ENCODE peak calls at places on chromosomes 16 and 17, in nine cellular contexts. T is heart left ventricle, O is spleen, K is lower leg skin, H is stomach, P is prostate gland, Z is uterus, B is ovary, S is A549. Y is an unnamed sample.

GRCh38 chr17:75301031-75301430 is 11.8 kb upstream of the SLC25A19 start:
- DNase-seq in T (no peak), O (no peak), K (no peak), H (no peak), P (no peak), Z (no peak), B (no peak), S (no peak), Y (no peak)

GRCh38 chr17:15377608-15378007 is 36.2 kb upstream of the TEKT3 start:
- DNase-seq in T (no peak), O (no peak), K (no peak), H (no peak), P (no peak), Z (no peak), B (no peak), S (no peak), Y (no peak)

GRCh38 chr16:546909-547770 is 13.1 kb upstream of the PRR35 start:
- DNase-seq in T (peak; percentile 85), O (peak; percentile 94), K (no peak), H (peak; percentile 78), P (peak; percentile 77), Z (peak; percentile 64), B (peak; percentile 95), S (no peak), Y (no peak)

GRCh38 chr17:55513885-55514590 is 2.8 kb upstream of the SMIM36 start:
- DNase-seq in T (no peak), O (no peak), K (peak; percentile 89), H (peak; percentile 76), P (peak; percentile 73), Z (peak; percentile 62), B (peak; percentile 58), S (peak; percentile 61), Y (no peak)

GRCh38 chr16:80337786-80338185 is 203.0 kb upstream of the DYNLRB2 start:
- DNase-seq in T (no peak), O (no peak), K (no peak), H (no peak), P (no peak), Z (no peak), B (no peak), S (no peak), Y (no peak)

GRCh38 chr17:76104140-76104895 is 731 bp upstream of the EXOC7 start:
- DNase-seq in T (no peak), O (peak; percentile 80), K (no peak), H (no peak), P (no peak), Z (no peak), B (no peak), S (no peak), Y (no peak)

GRCh38 chr17:80793851-80794267 is 197.8 kb upstream of the CHMP6 start:
- DNase-seq in T (no peak), O (no peak), K (no peak), H (no peak), P (no peak), Z (no peak), B (no peak), S (no peak), Y (no peak)

GRCh38 chr16:920722-921121 is 50.1 kb downstream of the LMF1 start:
- DNase-seq in T (peak; percentile 71), O (peak; percentile 79), K (no peak), H (no peak), P (no peak), Z (peak; percentile 28), B (no peak), S (no peak), Y (no peak)

GRCh38 chr16:30494028-30494427 is 21.5 kb downstream of the ITGAL start:
- DNase-seq in T (no peak), O (no peak), K (no peak), H (no peak), P (no peak), Z (no peak), B (no peak), S (no peak), Y (no peak)

GRCh38 chr17:1718362-1719165 is 5.9 kb upstream of the WDR81 start:
- DNase-seq in T (no peak), O (peak; percentile 84), K (peak; percentile 87), H (no peak), P (no peak), Z (peak; percentile 32), B (peak; percentile 58), S (no peak), Y (no peak)

GRCh38 chr16:8572919-8573724 is 17.2 kb downstream of the TMEM114 start:
- DNase-seq in T (no peak), O (no peak), K (peak; percentile 78), H (no peak), P (no peak), Z (no peak), B (no peak), S (peak; percentile 38), Y (no peak)

GRCh38 chr17:65559802-65560627 is 1.4 kb downstream of the AXIN2 start:
- DNase-seq in T (peak; percentile 66), O (peak; percentile 84), K (peak; percentile 92), H (peak; percentile 30), P (peak; percentile 40), Z (peak; percentile 49), B (peak; percentile 77), S (peak; percentile 67), Y (no peak)

GRCh38 chr16:22004321-22004720 is 3.4 kb upstream of the PDZD9 start:
- DNase-seq in T (no peak), O (no peak), K (no peak), H (no peak), P (no peak), Z (no peak), B (no peak), S (no peak), Y (no peak)

GRCh38 chr17:62134397-62134796 is 69.3 kb upstream of the MED13 start:
- DNase-seq in T (no peak), O (no peak), K (no peak), H (no peak), P (no peak), Z (no peak), B (no peak), S (no peak), Y (no peak)

GRCh38 chr17:28534740-28535375 is 17.6 kb downstream of the UNC119 start:
- DNase-seq in T (no peak), O (no peak), K (no peak), H (no peak), P (no peak), Z (no peak), B (no peak), S (no peak), Y (no peak)

GRCh38 chr16:2692948-2693651 is 10.8 kb downstream of the KCTD5 start:
- DNase-seq in T (peak; percentile 57), O (no peak), K (no peak), H (peak; percentile 48), P (no peak), Z (no peak), B (peak; percentile 76), S (no peak), Y (no peak)

GRCh38 chr16:69921125-69921524 is 30.0 kb upstream of the CLEC18A start:
- DNase-seq in T (no peak), O (no peak), K (no peak), H (no peak), P (no peak), Z (no peak), B (no peak), S (no peak), Y (no peak)
- TF ChIP-seq POLR2A in T (no peak), O (no peak), K (no peak), H (no peak), P (no peak), Z (no peak), B (no peak), S (no peak), Y (no peak)

DNA sequence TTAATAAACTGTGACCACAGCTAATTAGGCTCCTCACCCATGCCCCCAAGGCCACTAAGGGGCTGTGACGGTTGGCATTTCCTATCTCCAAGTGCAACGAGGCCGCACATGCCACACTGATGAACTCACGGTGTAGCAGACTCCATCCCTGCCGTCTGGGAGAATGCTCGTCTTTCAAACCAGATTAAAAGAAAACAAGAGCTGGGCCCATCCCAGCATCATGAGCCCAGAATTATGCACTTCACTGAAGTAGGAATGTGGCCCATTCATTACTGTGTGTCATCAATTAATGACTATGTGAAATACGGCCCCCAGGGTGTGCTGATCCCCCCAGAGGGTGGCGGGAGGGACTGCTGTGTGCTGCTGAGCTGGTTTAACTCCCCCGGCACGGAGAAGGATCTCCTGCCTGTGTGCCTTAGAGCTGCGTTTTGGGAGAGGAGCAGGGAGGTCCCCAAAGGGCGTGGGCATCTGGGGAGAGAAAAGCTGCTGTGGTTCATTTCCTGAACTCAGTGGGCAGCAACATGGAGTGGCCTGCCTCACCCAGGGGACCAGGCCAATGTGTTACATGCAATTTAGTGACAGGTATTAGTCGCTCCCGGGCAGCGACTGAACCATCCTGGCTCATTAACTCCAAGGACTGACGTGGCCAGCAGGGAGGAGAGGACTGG is 194.5 kb downstream of the FOXL1 start:
- DNase-seq in T (no peak), O (peak; percentile 30), K (no peak), H (no peak), P (no peak), Z (no peak), B (no peak), S (no peak), Y (peak; percentile 41)
- TF ChIP-seq POLR2A in T (no peak), O (no peak), K (no peak), H (no peak), P (no peak), Z (no peak), B (no peak), S (no peak), Y (no peak)

DNA sequence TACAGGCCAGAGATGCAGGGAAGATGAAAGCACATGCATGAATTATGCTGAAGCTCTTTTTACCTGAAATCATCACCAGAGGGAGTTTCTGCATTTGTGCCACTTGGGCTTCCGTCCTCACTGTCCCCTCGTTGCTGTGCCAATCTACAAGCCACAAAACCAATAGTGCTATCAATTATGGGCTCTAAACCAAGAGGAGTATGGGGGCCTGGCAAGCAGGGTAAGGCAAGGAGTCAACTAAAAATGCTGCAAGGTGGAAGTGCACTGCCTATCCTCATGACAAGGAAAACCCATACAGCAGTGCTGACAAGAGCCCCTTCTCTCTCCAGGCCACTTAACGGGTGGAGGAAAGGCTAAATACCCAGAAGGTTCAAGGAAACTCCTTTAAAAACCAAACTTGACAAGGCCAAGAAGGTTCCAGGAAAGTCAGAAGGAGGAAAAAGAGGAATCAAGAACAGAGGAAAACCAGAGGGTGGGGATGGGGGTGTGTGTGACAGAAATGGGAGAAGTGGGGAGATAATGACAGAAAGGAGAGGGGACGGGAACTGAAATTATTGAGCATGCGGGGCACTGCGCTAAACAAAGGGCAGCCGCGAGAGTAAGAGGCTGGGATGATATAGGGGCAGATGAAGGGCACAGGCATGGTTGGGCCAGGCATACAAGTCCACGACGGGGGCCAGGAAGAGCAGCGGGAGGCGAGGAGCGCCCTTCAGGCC is 674 bp downstream of the C17orf75 start:
- DNase-seq in T (no peak), O (no peak), K (peak; percentile 66), H (no peak), P (no peak), Z (no peak), B (no peak), S (no peak), Y (no peak)
- TF ChIP-seq POLR2A in T (no peak), O (no peak), K (no peak), H (no peak), P (no peak), Z (no peak), B (no peak), S (no peak), Y (no peak)

DNA sequence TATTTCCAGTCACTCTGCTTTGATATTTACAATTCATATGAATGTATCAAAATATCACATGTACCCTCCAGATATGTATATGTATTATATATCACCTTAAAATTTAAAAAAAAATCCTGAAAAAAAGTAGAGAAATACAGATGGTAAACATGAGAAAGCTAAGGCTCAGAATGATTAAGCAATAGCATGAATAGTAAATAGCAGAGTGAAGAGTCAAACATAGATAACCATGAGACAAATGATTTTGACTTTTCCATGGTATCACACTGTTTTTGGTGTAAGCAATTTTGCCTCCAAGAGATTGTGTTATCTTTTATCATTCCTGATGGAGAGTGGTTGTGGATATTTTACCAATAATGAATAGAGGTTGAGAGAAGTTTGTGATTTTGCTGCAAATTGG is 868.7 kb downstream of the CDH11 start:
- DNase-seq in T (no peak), O (no peak), K (no peak), H (no peak), P (no peak), Z (no peak), B (no peak), S (no peak), Y (no peak)
- TF ChIP-seq POLR2A in T (no peak), O (no peak), K (no peak), H (no peak), P (no peak), Z (no peak), B (no peak), S (no peak), Y (no peak)